ENCODE peak calls at places on chromosomes 3 and 15, in ten cellular contexts. J is psoas muscle, K is H1, X is left lung, Q is PC-9, W is Peyer's patch, S is ovary, H is kidney, Y is upper lobe of left lung, T is substantia nigra. F is an unnamed sample.

GRCh38 chr3:1164101-1164500 is 71.3 kb downstream of the CNTN6 start:
- DNase-seq in J (no peak), K (no peak), X (no peak), Q (no peak), W (no peak), S (no peak), H (no peak), Y (no peak), T (no peak), F (no peak)

GRCh38 chr3:152574461-152575079 is 260.4 kb upstream of the P2RY1 start:
- DNase-seq in J (peak), K (no peak), X (no peak), Q (peak), W (peak), S (peak), H (no peak), Y (no peak), T (no peak), F (no peak)

GRCh38 chr3:23383875-23384274 is 180.7 kb downstream of the UBE2E2 start:
- DNase-seq in J (no peak), K (no peak), X (no peak), Q (no peak), W (no peak), S (no peak), H (no peak), Y (no peak), T (no peak), F (no peak)

GRCh38 chr3:81702126-81702525 is 59.3 kb downstream of the GBE1 start:
- DNase-seq in J (no peak), K (no peak), X (no peak), Q (no peak), W (no peak), S (no peak), H (no peak), Y (no peak), T (no peak), F (no peak)

GRCh38 chr3:53114412-53115074 is 15.7 kb downstream of the RFT1 start:
- DNase-seq in J (no peak), K (no peak), X (no peak), Q (no peak), W (no peak), S (no peak), H (no peak), Y (no peak), T (no peak), F (no peak)

GRCh38 chr3:49570033-49570654 is 15.9 kb downstream of the BSN start:
- DNase-seq in J (no peak), K (no peak), X (no peak), Q (no peak), W (no peak), S (no peak), H (no peak), Y (no peak), T (no peak), F (no peak)

GRCh38 chr3:157650699-157651098 is 147.5 kb upstream of the VEPH1 start:
- DNase-seq in J (no peak), K (no peak), X (no peak), Q (no peak), W (no peak), S (no peak), H (no peak), Y (no peak), T (no peak), F (no peak)

GRCh38 chr3:38334656-38335055 is 11.9 kb upstream of the XYLB start:
- DNase-seq in J (no peak), K (no peak), X (no peak), Q (no peak), W (no peak), S (no peak), H (no peak), Y (no peak), T (no peak), F (no peak)

GRCh38 chr3:183954875-183955274 is 62.8 kb downstream of the ABCC5 start:
- DNase-seq in J (no peak), K (no peak), X (no peak), Q (no peak), W (no peak), S (no peak), H (no peak), Y (no peak), T (no peak), F (no peak)

GRCh38 chr15:29765234-29765841 is 56.9 kb downstream of the TJP1 start:
- DNase-seq in J (no peak), K (no peak), X (no peak), Q (no peak), W (no peak), S (no peak), H (no peak), Y (no peak), T (no peak), F (no peak)

GRCh38 chr3:3825025-3825424 is 25.8 kb downstream of the LRRN1 start:
- DNase-seq in J (no peak), K (no peak), X (no peak), Q (no peak), W (no peak), S (no peak), H (no peak), Y (no peak), T (no peak), F (no peak)

GRCh38 chr3:58043933-58044332 is 35.7 kb downstream of the FLNB start:
- DNase-seq in J (no peak), K (no peak), X (no peak), Q (no peak), W (no peak), S (no peak), H (no peak), Y (no peak), T (no peak), F (no peak)

GRCh38 chr15:77027111-77027696 is 32.3 kb downstream of the PSTPIP1 start:
- DNase-seq in J (no peak), K (no peak), X (peak), Q (no peak), W (no peak), S (no peak), H (no peak), Y (no peak), T (no peak), F (peak)

GRCh38 chr3:45957606-45958005 is 14.3 kb downstream of the CXCR6 start:
- DNase-seq in J (no peak), K (no peak), X (no peak), Q (no peak), W (no peak), S (no peak), H (no peak), Y (no peak), T (no peak), F (no peak)

GRCh38 chr3:197595470-197596185 is 39.9 kb upstream of the BDH1 start:
- DNase-seq in J (no peak), K (no peak), X (no peak), Q (no peak), W (no peak), S (no peak), H (no peak), Y (no peak), T (no peak), F (no peak)

GRCh38 chr3:76405196-76405595 is 619.8 kb upstream of the ZNF717 start:
- DNase-seq in J (no peak), K (no peak), X (no peak), Q (no peak), W (no peak), S (no peak), H (no peak), Y (no peak), T (no peak), F (no peak)

GRCh38 chr15:36609793-36610192 is 30.4 kb downstream of the CDIN1 start:
- DNase-seq in J (no peak), K (no peak), X (no peak), Q (no peak), W (no peak), S (no peak), H (no peak), Y (no peak), T (no peak), F (no peak)

GRCh38 chr3:34067442-34068130 is 269.2 kb downstream of the PDCD6IP start:
- DNase-seq in J (no peak), K (no peak), X (no peak), Q (no peak), W (no peak), S (no peak), H (no peak), Y (no peak), T (no peak), F (no peak)

GRCh38 chr3:50455133-50455532 is 48.3 kb downstream of the CACNA2D2 start:
- DNase-seq in J (no peak), K (no peak), X (no peak), Q (no peak), W (no peak), S (no peak), H (no peak), Y (peak), T (no peak), F (no peak)

GRCh38 chr15:71591057-71591456 is 219.3 kb upstream of the NR2E3 start:
- DNase-seq in J (no peak), K (no peak), X (no peak), Q (no peak), W (no peak), S (no peak), H (no peak), Y (no peak), T (no peak), F (no peak)

GRCh38 chr3:112464264-112464663 is 35.0 kb downstream of the BTLA start:
- DNase-seq in J (no peak), K (no peak), X (no peak), Q (no peak), W (no peak), S (no peak), H (no peak), Y (no peak), T (no peak), F (no peak)

GRCh38 chr3:53658613-53659193 is 164.3 kb downstream of the CACNA1D start:
- DNase-seq in J (no peak), K (no peak), X (no peak), Q (no peak), W (no peak), S (no peak), H (no peak), Y (no peak), T (no peak), F (no peak)

GRCh38 chr3:56251343-56251945 is 216.8 kb downstream of the ERC2 start:
- DNase-seq in J (no peak), K (no peak), X (no peak), Q (peak), W (no peak), S (no peak), H (no peak), Y (no peak), T (no peak), F (no peak)

GRCh38 chr15:39645138-39645975 is 64.5 kb downstream of the THBS1 start:
- DNase-seq in J (no peak), K (no peak), X (no peak), Q (no peak), W (no peak), S (no peak), H (no peak), Y (peak), T (no peak), F (no peak)

GRCh38 chr3:157499342-157499963 is 3.8 kb downstream of the VEPH1 start:
- DNase-seq in J (peak), K (peak), X (peak), Q (peak), W (no peak), S (no peak), H (peak), Y (peak), T (no peak), F (no peak)

GRCh38 chr3:165643433-165643824 is 193.8 kb downstream of the BCHE start:
- DNase-seq in J (no peak), K (no peak), X (no peak), Q (peak), W (no peak), S (no peak), H (no peak), Y (no peak), T (no peak), F (no peak)

GRCh38 chr3:16114930-16115329 is 59.5 kb upstream of the GALNT15 start:
- DNase-seq in J (no peak), K (no peak), X (no peak), Q (no peak), W (no peak), S (no peak), H (no peak), Y (no peak), T (no peak), F (no peak)

GRCh38 chr15:68311859-68312557 is 34.5 kb downstream of the FEM1B start:
- DNase-seq in J (no peak), K (peak), X (no peak), Q (no peak), W (no peak), S (no peak), H (no peak), Y (no peak), T (no peak), F (peak)
- H3K27ac ChIP-seq in J (no peak), K (no peak), X (no peak), Q (no peak), W (no peak), S (no peak), H (no peak), Y (no peak), T (no peak), F (peak)

DNA sequence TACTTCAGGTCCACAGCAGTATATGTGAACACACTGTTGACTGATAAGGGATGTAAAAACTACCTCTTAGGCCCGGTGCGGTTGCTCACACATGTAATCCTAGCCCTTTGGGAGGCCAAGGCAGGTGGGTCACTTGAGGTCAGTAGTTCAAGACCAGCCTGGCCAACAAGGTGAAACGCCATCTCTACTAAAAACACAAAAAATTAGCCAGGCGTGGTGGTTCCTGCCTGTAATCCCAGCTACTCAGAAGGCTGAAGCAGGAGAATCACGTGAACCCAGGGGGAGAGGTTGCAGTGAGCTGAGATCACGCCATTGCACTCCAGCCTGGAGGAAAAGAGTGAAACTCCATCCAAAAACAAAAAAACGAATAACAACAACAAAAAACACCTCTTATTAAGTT is 194.6 kb upstream of the KCNMB2 start:
- DNase-seq in J (no peak), K (no peak), X (no peak), Q (no peak), W (no peak), S (peak), H (no peak), Y (no peak), T (no peak), F (no peak)
- H3K27ac ChIP-seq in J (no peak), K (no peak), X (no peak), Q (no peak), W (no peak), S (no peak), H (no peak), Y (no peak), T (no peak), F (no peak)

GRCh38 chr3:193816656-193817311 is 223.8 kb downstream of the OPA1 start:
- DNase-seq in J (peak), K (peak), X (peak), Q (peak), W (no peak), S (peak), H (peak), Y (peak), T (no peak), F (no peak)
- H3K27ac ChIP-seq in J (no peak), K (no peak), X (no peak), Q (peak), W (peak), S (no peak), H (no peak), Y (no peak), T (no peak), F (no peak)

DNA sequence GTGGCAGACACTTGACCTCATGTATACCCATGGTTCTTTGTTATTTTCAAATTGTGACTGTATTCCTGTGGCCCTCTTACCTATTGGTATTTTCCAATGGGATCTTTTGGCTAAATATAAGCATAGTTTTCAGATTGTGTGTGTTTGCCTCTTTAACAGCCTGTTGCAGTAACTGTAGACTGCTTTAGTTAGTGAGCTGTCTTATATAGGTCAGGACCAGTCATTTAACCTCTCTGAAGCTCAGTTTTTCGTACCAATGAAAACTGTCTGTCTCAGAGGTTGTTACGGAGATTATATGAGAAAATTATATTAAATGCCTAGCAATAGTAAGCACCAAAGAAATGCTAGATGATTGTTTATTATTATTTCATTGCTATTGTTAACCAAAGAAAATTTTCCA is 29.3 kb upstream of the CAPN3 start:
- DNase-seq in J (no peak), K (no peak), X (no peak), Q (no peak), W (no peak), S (no peak), H (no peak), Y (no peak), T (no peak), F (no peak)
- H3K27ac ChIP-seq in J (peak), K (no peak), X (no peak), Q (no peak), W (no peak), S (no peak), H (no peak), Y (no peak), T (no peak), F (no peak)

GRCh38 chr3:132722165-132723023 is at the start of gene NPHP3:
- DNase-seq in J (peak), K (peak), X (peak), Q (peak), W (peak), S (peak), H (peak), Y (peak), T (peak), F (peak)
- H3K27ac ChIP-seq in J (peak), K (peak), X (peak), Q (peak), W (peak), S (peak), H (peak), Y (peak), T (peak), F (peak)

GRCh38 chr15:73373221-73373620 is 4.5 kb upstream of the HCN4 start:
- DNase-seq in J (no peak), K (no peak), X (no peak), Q (no peak), W (no peak), S (no peak), H (no peak), Y (no peak), T (no peak), F (no peak)

GRCh38 chr15:73374599-73374998 is 5.8 kb upstream of the HCN4 start:
- DNase-seq in J (no peak), K (no peak), X (no peak), Q (no peak), W (no peak), S (no peak), H (no peak), Y (no peak), T (no peak), F (no peak)

GRCh38 chr15:73378089-73378488 is 9.3 kb upstream of the HCN4 start:
- DNase-seq in J (no peak), K (no peak), X (no peak), Q (no peak), W (no peak), S (no peak), H (no peak), Y (peak), T (no peak), F (no peak)

GRCh38 chr15:73375012-73375411 is 6.3 kb upstream of the HCN4 start:
- DNase-seq in J (no peak), K (no peak), X (no peak), Q (no peak), W (no peak), S (no peak), H (no peak), Y (no peak), T (no peak), F (no peak)

DNA sequence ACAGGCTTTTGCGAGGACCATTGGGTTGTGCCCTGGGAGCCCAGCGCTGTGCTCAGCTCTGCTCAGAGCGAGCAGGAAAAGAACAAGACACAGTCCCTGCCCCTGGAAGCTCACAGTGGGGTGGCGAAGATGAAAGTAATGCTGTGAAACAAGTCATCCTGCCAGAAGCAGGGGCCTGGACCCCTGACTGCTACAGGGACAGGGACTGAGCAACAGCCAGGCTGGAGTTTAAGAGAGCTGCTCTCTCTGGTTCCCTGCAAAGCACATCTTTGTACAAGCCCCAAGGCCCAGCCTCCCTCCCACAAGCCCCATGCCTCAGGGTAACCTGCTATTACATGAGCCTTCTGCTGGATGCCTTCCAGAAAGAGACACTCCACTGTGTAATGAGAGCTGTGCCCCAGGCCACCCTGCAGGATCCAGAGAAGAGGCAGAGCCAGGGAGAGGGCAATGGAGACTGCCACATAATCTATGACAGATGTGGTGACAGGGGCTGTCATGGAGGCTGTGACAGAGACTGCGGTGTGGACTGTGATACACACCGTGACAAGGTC is 7.1 kb upstream of the HCN4 start:
- DNase-seq in J (no peak), K (no peak), X (no peak), Q (no peak), W (no peak), S (no peak), H (no peak), Y (no peak), T (no peak), F (no peak)
- H3K27ac ChIP-seq in J (no peak), K (no peak), X (no peak), Q (no peak), W (no peak), S (no peak), H (no peak), Y (no peak), T (no peak), F (no peak)

GRCh38 chr3:89584398-89584797 is 477.0 kb downstream of the EPHA3 start:
- DNase-seq in J (no peak), K (no peak), X (no peak), Q (no peak), W (no peak), S (no peak), H (no peak), Y (no peak), T (no peak), F (no peak)
- H3K27ac ChIP-seq in J (no peak), K (no peak), X (no peak), Q (no peak), W (no peak), S (no peak), H (no peak), Y (no peak), T (no peak), F (no peak)

GRCh38 chr3:147937341-147937740 is 528.2 kb downstream of the ZIC1 start:
- DNase-seq in J (no peak), K (no peak), X (no peak), Q (no peak), W (no peak), S (no peak), H (no peak), Y (no peak), T (no peak), F (no peak)

GRCh38 chr3:147940846-147941245 is 531.7 kb downstream of the ZIC1 start:
- DNase-seq in J (no peak), K (no peak), X (no peak), Q (no peak), W (no peak), S (no peak), H (no peak), Y (no peak), T (no peak), F (no peak)

GRCh38 chr3:147937891-147938290 is 528.7 kb downstream of the ZIC1 start:
- DNase-seq in J (no peak), K (no peak), X (no peak), Q (no peak), W (no peak), S (no peak), H (no peak), Y (no peak), T (no peak), F (no peak)

GRCh38 chr3:147940400-147940799 is 531.2 kb downstream of the ZIC1 start:
- DNase-seq in J (no peak), K (no peak), X (no peak), Q (no peak), W (no peak), S (no peak), H (no peak), Y (no peak), T (no peak), F (no peak)

GRCh38 chr3:147939425-147940196 is 530.4 kb downstream of the ZIC1 start:
- DNase-seq in J (no peak), K (no peak), X (no peak), Q (no peak), W (no peak), S (no peak), H (no peak), Y (no peak), T (no peak), F (no peak)
- H3K27ac ChIP-seq in J (no peak), K (no peak), X (no peak), Q (no peak), W (no peak), S (no peak), H (no peak), Y (no peak), T (peak), F (no peak)

DNA sequence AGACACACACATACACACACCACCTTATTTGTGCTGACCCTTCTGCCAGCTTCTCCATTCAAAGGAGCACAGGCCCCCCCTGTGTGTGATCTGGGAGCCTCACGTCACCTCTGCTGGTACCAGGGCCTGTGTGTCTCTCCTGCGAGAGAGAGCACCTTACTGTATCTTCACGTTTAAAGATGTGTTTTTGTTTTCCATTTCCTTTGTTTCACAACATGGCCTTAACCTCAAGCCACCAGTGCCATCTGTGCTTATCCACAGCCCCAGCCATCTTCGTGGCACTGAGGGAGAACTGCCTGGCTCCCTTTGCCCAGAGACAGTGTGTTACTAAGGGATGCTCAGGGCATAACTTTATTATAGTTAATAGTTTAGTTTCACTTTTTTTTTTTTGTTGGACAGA is 52.3 kb downstream of the ABHD2 start:
- DNase-seq in J (no peak), K (no peak), X (no peak), Q (no peak), W (no peak), S (no peak), H (no peak), Y (no peak), T (no peak), F (no peak)
- H3K27ac ChIP-seq in J (no peak), K (no peak), X (peak), Q (no peak), W (no peak), S (no peak), H (no peak), Y (peak), T (no peak), F (peak)